ENCODE peak calls at places on chromosomes 6 and 20, in five cellular contexts. X is activated naive CD4-positive, alpha-beta T cell; G is dermis blood vessel endothelial cell; I is fibroblast of lung; V is HFF-Myc. E is an unnamed sample.

GRCh38 chr6:83371428-83371827 is 59.4 kb downstream of the ME1 start:
- DNase-seq in G (peak; percentile 38), X (no peak), V (no peak), I (peak; percentile 83), E (no peak)

GRCh38 chr6:105988321-105988720 is 97.8 kb upstream of the PRDM1 start:
- DNase-seq in V (no peak), X (no peak), G (no peak), I (no peak), E (no peak)

GRCh38 chr6:44265003-44265842 is at the start of gene NFKBIE:
- DNase-seq in I (peak; percentile 84), X (peak; percentile 88), V (no peak), G (peak; percentile 90), E (peak; percentile 96)

GRCh38 chr6:79536969-79537747 is at the start of gene LCA5:
- DNase-seq in V (peak; percentile 82), X (peak; percentile 51), I (peak; percentile 97), G (peak; percentile 99), E (peak; percentile 89)

GRCh38 chr6:70210462-70210861 is 92.4 kb downstream of the COL9A1 start:
- DNase-seq in V (no peak), G (peak; percentile 9), X (no peak), I (peak; percentile 4), E (no peak)

GRCh38 chr20:57153238-57153905 is 113.1 kb downstream of the BMP7 start:
- DNase-seq in G (no peak), V (no peak), X (no peak), I (no peak), E (no peak)

GRCh38 chr6:46056906-46057529 is 41.4 kb upstream of the CLIC5 start:
- DNase-seq in I (no peak), V (no peak), G (no peak), X (no peak), E (no peak)

GRCh38 chr6:10383312-10384063 is 31.4 kb downstream of the TFAP2A start:
- DNase-seq in V (no peak), X (no peak), I (no peak), G (no peak), E (no peak)

GRCh38 chr6:161882196-161882595 is 608.3 kb upstream of the AGPAT4 start:
- DNase-seq in X (no peak), I (no peak), V (no peak), G (no peak), E (no peak)

GRCh38 chr6:95248501-95248900 is 328.8 kb upstream of the MANEA start:
- DNase-seq in X (no peak), I (peak; percentile 74), G (no peak), V (no peak), E (no peak)

GRCh38 chr20:16542477-16542876 is 30.8 kb downstream of the KIF16B start:
- DNase-seq in I (no peak), V (no peak), G (no peak), X (no peak), E (no peak)

GRCh38 chr6:3260296-3260695 is 1.5 kb downstream of the PSMG4 start:
- DNase-seq in X (no peak), V (no peak), G (no peak), I (no peak), E (no peak)

GRCh38 chr6:40532349-40533028 is 54.7 kb downstream of the LRFN2 start:
- DNase-seq in G (no peak), V (no peak), I (no peak), X (no peak), E (no peak)

GRCh38 chr6:40171343-40171742 is 237.1 kb upstream of the MOCS1 start:
- DNase-seq in V (no peak), I (no peak), X (no peak), G (no peak), E (no peak)

GRCh38 chr6:123745877-123746276 is 57.8 kb upstream of the NKAIN2 start:
- DNase-seq in X (no peak), G (no peak), V (no peak), I (peak; percentile 64), E (no peak)

GRCh38 chr6:12608016-12608860 is 108.3 kb upstream of the PHACTR1 start:
- DNase-seq in G (peak; percentile 64), V (no peak), X (no peak), I (no peak), E (no peak)

GRCh38 chr6:39770476-39770875 is 21.7 kb upstream of the DAAM2 start:
- DNase-seq in V (no peak), G (no peak), I (no peak), X (no peak), E (no peak)

GRCh38 chr6:51107769-51108203 is 289.1 kb downstream of the TFAP2B start:
- DNase-seq in I (no peak), V (no peak), X (no peak), G (no peak), E (no peak)

GRCh38 chr6:53651149-53651763 is 14.3 kb downstream of the KLHL31 start:
- DNase-seq in X (peak; percentile 27), V (peak; percentile 63), I (peak; percentile 88), G (peak; percentile 76), E (peak; percentile 62)

GRCh38 chr6:42960243-42961019 is at the start of gene GNMT:
- DNase-seq in I (no peak), V (no peak), G (peak; percentile 44), X (no peak), E (no peak)

GRCh38 chr6:122614303-122614702 is 4.1 kb downstream of the PKIB start:
- DNase-seq in X (no peak), V (no peak), G (no peak), I (no peak), E (no peak)

GRCh38 chr6:62285612-62286469 is at the start of gene KHDRBS2:
- DNase-seq in G (peak; percentile 0), I (no peak), X (no peak), V (no peak), E (peak; percentile 84)

GRCh38 chr6:119630561-119631192 is 281.1 kb upstream of the MAN1A1 start:
- DNase-seq in G (no peak), V (no peak), X (no peak), I (no peak), E (no peak)

GRCh38 chr20:19882446-19882845 is 124.4 kb downstream of the RIN2 start:
- DNase-seq in X (no peak), V (no peak), G (no peak), I (no peak), E (no peak)

GRCh38 chr6:38843798-38844197 is 128.7 kb downstream of the DNAH8 start:
- DNase-seq in V (no peak), I (no peak), X (no peak), G (no peak), E (no peak)

GRCh38 chr6:37122861-37123260 is 47.1 kb upstream of the PIM1 start:
- DNase-seq in I (no peak), X (no peak), G (no peak), V (no peak), E (no peak)